ENCODE peak calls at places on chromosomes 6 and 20, in four cellular contexts. J, I, C and A are unnamed samples.

GRCh38 chr20:22373164-22373895 is 211.0 kb downstream of the FOXA2 start:
- DNase-seq in J (no peak), I (no peak), C (no peak), A (no peak)

GRCh38 chr6:7819641-7820040 is 90.9 kb downstream of the TXNDC5 start:
- DNase-seq in J (no peak), I (no peak), C (no peak), A (no peak)

GRCh38 chr6:142850653-142851434 is 94.1 kb downstream of the HIVEP2 start:
- DNase-seq in J (no peak), I (no peak), C (no peak), A (peak; percentile 71)

GRCh38 chr6:157323924-157324276 is 581 bp upstream of the TMEM242 start:
- DNase-seq in J (peak; percentile 60), I (peak; percentile 10), C (peak; percentile 89), A (peak; percentile 55)

GRCh38 chr20:16424780-16425179 is 148.5 kb downstream of the KIF16B start:
- DNase-seq in J (no peak), I (no peak), C (no peak), A (no peak)

GRCh38 chr20:49275634-49276033 is 2.2 kb downstream of the ZNFX1 start:
- DNase-seq in J (no peak), I (no peak), C (no peak), A (no peak)

GRCh38 chr6:90212274-90212673 is 84.4 kb downstream of the BACH2 start:
- DNase-seq in J (no peak), I (no peak), C (no peak), A (no peak)

GRCh38 chr6:112269979-112270378 is 15.6 kb upstream of the LAMA4 start:
- DNase-seq in J (no peak), I (no peak), C (no peak), A (no peak)

GRCh38 chr20:52105573-52106422 is 85.8 kb downstream of the ZFP64 start:
- DNase-seq in J (peak; percentile 26), I (no peak), C (no peak), A (peak; percentile 64)

GRCh38 chr6:4134841-4135664 is at the start of gene ECI2:
- DNase-seq in J (no peak), I (peak; percentile 28), C (peak; percentile 94), A (peak; percentile 69)